ENCODE peak calls at places on chromosomes 4 and X, in six cellular contexts. M is IMR-90, F is H1, U is neuronal stem cell, D is trophoblast cell, V is mesenchymal stem cell. G is an unnamed sample. For H3K9me3, the result is how much of the 10 kb centered on the place peaks cover.

GRCh38 chrX:134999469-134999868 is 8.7 kb downstream of the SMIM10 start:
- DNase-seq in M (peak), F (no peak), U (no peak), D (peak), V (peak), G (no peak)

GRCh38 chr4:164536829-164537228 is 217.1 kb upstream of the SMIM31 start:
- DNase-seq in M (peak), F (no peak), U (no peak), D (peak), V (peak), G (no peak)

GRCh38 chr4:102647117-102647516 is 113.7 kb downstream of the MANBA start:
- DNase-seq in M (no peak), F (no peak), U (no peak), D (no peak), V (no peak), G (no peak)

GRCh38 chrX:15336023-15336413 is 695 bp upstream of the PIGA start:
- DNase-seq in M (peak), F (no peak), U (no peak), D (peak), V (peak), G (no peak)

GRCh38 chrX:136866337-136867095 is 14.0 kb downstream of the RBMX start:
- DNase-seq in M (no peak), F (no peak), U (no peak), D (no peak), V (no peak), G (no peak)

GRCh38 chrX:116342903-116343302 is 93.5 kb upstream of the SLC6A14 start:
- DNase-seq in M (no peak), F (no peak), U (no peak), D (no peak), V (no peak), G (no peak)

GRCh38 chrX:46169808-46170207 is 375.4 kb downstream of the ZNF674 start:
- DNase-seq in M (no peak), F (no peak), U (no peak), D (peak), V (no peak), G (no peak)

GRCh38 chr4:182827981-182828677 is 89.1 kb downstream of the DCTD start:
- DNase-seq in M (no peak), F (no peak), U (no peak), D (no peak), V (no peak), G (no peak)

GRCh38 chr4:821181-821591 is 4.7 kb downstream of the CPLX1 start:
- DNase-seq in M (no peak), F (no peak), U (no peak), D (no peak), V (no peak), G (no peak)

GRCh38 chr4:2941138-2942036 is 21.8 kb downstream of the NOP14 start:
- DNase-seq in M (no peak), F (no peak), U (no peak), D (no peak), V (no peak), G (no peak)

GRCh38 chr4:142405021-142405991 is 440.8 kb downstream of the INPP4B start:
- DNase-seq in M (peak), F (no peak), U (peak), D (peak), V (peak), G (peak)
- H2AFZ ChIP-seq in M (peak), F (peak), U (peak), D (no peak), V (peak), G (no peak)

DNA sequence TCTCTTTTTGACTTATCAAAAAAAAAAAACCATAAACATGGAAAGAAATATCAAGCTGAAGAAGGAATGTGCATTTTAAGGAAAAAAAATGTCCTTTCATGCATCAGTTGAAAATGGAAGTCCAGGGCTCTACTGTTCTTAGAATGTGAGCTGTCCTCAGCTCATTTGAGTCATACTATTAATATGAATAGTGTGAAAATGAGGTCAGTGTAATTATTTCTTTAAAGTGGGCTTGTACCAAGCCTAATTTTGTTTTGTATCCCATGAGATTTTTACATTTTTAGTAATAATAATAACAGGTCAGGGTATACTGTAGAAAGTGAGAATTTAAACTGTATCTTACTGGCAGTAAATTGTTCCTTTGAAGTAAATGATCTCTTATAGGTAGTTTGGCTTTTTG is 148.5 kb downstream of the NAA11 start:
- DNase-seq in M (no peak), F (no peak), U (no peak), D (no peak), V (no peak), G (no peak)
- H3K9me3 ChIP-seq in M (under half), F (under half), U (under half), D (under half), V (under half), G (under half)

DNA sequence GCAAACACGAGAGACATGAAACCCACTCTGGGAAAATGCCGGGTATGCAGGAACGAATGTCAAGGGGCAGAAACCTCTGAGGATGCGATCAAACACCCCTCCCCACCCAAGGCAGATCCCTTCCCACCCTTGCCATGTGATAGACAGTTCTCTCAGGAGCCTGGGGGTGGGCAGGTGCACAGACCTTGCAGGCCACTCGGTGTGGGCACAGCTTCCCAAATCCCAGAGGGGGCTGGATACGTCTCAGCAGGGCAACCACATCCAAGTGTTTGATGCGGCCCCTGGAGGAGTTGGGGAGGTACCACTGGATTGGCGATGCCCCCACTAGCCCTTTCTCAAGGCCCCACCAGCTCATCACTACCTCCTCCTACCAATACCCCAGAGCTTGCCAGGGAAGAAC is 10.4 kb upstream of the SYP start:
- DNase-seq in M (no peak), F (no peak), U (no peak), D (no peak), V (no peak), G (no peak)
- H4K91ac ChIP-seq in M (no peak), F (no peak), U (no peak), D (no peak), V (no peak), G (no peak)

GRCh38 chrX:110444996-110445395 is 86.3 kb downstream of the RTL9 start:
- DNase-seq in M (no peak), F (no peak), U (no peak), D (no peak), V (peak), G (no peak)
- H2AFZ ChIP-seq in M (no peak), F (no peak), U (no peak), D (no peak), V (no peak), G (no peak)

GRCh38 chr4:54924891-54925290 is 200.5 kb downstream of the KDR start:
- DNase-seq in M (no peak), F (no peak), U (no peak), D (no peak), V (no peak), G (no peak)
- H3K9me3 ChIP-seq in M (under half), F (under half), U (under half), D (under half), V (under half), G (under half)

GRCh38 chr4:105896984-105897760 is 1.9 kb downstream of the NPNT start:
- DNase-seq in M (no peak), F (no peak), U (no peak), D (no peak), V (no peak), G (no peak)
- H4K91ac ChIP-seq in M (no peak), F (no peak), U (no peak), D (no peak), V (no peak), G (no peak)

DNA sequence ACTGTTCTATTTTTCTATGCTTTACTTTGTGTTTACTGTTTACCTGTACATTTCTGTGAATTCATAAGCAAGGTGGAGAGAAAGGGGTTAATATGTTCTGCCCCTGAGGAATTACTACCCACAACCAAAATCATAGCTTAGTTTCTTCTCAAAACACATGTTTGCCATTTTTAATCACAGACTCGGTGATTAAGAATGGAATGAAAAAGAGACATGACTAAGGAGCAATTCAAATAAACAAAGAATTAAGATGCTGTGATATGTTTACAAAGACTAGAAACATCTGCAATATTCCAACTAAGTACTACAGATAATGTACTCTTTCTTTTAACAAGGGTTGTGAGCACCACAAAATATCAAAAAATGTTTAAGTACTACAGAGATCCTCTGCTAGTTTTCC is 11.7 kb upstream of the FAT4 start:
- DNase-seq in M (peak), F (no peak), U (no peak), D (no peak), V (peak), G (no peak)
- H2AFZ ChIP-seq in M (no peak), F (no peak), U (no peak), D (no peak), V (no peak), G (no peak)

GRCh38 chr4:110638347-110638746 is 15.5 kb upstream of the PITX2 start:
- DNase-seq in M (no peak), F (no peak), U (no peak), D (no peak), V (peak), G (no peak)
- H3K9me3 ChIP-seq in M (under half), F (under half), U (under half), D (under half), V (under half), G (under half)